ENCODE peak calls at places on chromosomes 12 and 14, in ten cellular contexts. M, G, B, X, Q, T, I, V, Z and R are unnamed samples. For H3K9me3, the result is how much of the 10 kb centered on the place peaks cover.

GRCh38 chr12:121709478-121709890 is 3.1 kb upstream of the TMEM120B start:
- DNase-seq in Q (no peak), Z (no peak), G (peak), X (no peak), B (no peak), T (peak), V (no peak), I (no peak), M (no peak), R (no peak)

GRCh38 chr12:114479831-114480230 is 73.9 kb upstream of the TBX5 start:
- DNase-seq in T (no peak), Q (no peak), B (no peak), I (no peak), X (no peak), V (no peak), Z (no peak), M (no peak), G (peak), R (no peak)

GRCh38 chr12:24499151-24500146 is 449.5 kb downstream of the BCAT1 start:
- DNase-seq in T (no peak), I (no peak), X (no peak), B (no peak), Z (no peak), M (no peak), G (peak), V (no peak), Q (no peak), R (no peak)

GRCh38 chr14:35254736-35255135 is 37.4 kb upstream of the PSMA6 start:
- DNase-seq in V (no peak), I (no peak), G (no peak), T (no peak), Q (no peak), B (no peak), M (no peak), Z (no peak), X (no peak), R (no peak)

GRCh38 chr12:96343347-96343954 is 56.8 kb downstream of the CDK17 start:
- DNase-seq in Q (no peak), Z (no peak), G (no peak), I (no peak), M (no peak), T (no peak), X (no peak), B (no peak), V (no peak), R (no peak)

GRCh38 chr14:55265197-55265596 is 6.0 kb upstream of the FBXO34 start:
- DNase-seq in Q (no peak), Z (no peak), V (no peak), I (no peak), M (no peak), G (no peak), B (no peak), X (no peak), T (no peak), R (no peak)

GRCh38 chr12:46674818-46675217 is 151.0 kb downstream of the SLC38A4 start:
- DNase-seq in M (no peak), G (no peak), X (no peak), Q (no peak), T (peak), V (no peak), I (no peak), Z (no peak), B (no peak), R (no peak)

GRCh38 chr12:124046206-124046740 is 73.3 kb downstream of the ZNF664 start:
- DNase-seq in Z (no peak), Q (no peak), T (peak), X (no peak), M (no peak), B (no peak), V (no peak), G (no peak), I (no peak), R (no peak)

GRCh38 chr14:55339770-55340169 is 68.5 kb downstream of the FBXO34 start:
- DNase-seq in I (no peak), T (peak), Z (no peak), B (no peak), V (no peak), G (no peak), Q (no peak), X (no peak), M (no peak), R (no peak)

GRCh38 chr14:24979725-24980239 is 70.2 kb downstream of the STXBP6 start:
- DNase-seq in G (no peak), I (no peak), Z (no peak), M (no peak), X (no peak), V (no peak), T (no peak), B (no peak), Q (no peak), R (no peak)

GRCh38 chr12:81668475-81668874 is 90.7 kb downstream of the PPFIA2 start:
- DNase-seq in Z (no peak), M (no peak), V (no peak), Q (no peak), G (no peak), I (no peak), T (peak), B (no peak), X (no peak), R (no peak)

GRCh38 chr12:58342736-58343135 is 401.4 kb downstream of the ATP23 start:
- DNase-seq in V (no peak), G (no peak), I (no peak), M (no peak), Q (no peak), B (no peak), X (no peak), T (no peak), Z (no peak), R (no peak)

GRCh38 chr12:15701721-15702156 is 87.4 kb downstream of the EPS8 start:
- DNase-seq in Z (no peak), T (peak), V (no peak), M (no peak), X (no peak), Q (no peak), B (no peak), G (no peak), I (no peak), R (no peak)

GRCh38 chr12:116361404-116362223 is 84.1 kb upstream of the MED13L start:
- DNase-seq in X (no peak), G (no peak), I (no peak), V (no peak), M (no peak), B (no peak), T (no peak), Z (no peak), Q (no peak), R (no peak)

GRCh38 chr14:89466460-89466859 is 49.4 kb upstream of the FOXN3 start:
- DNase-seq in B (peak), Z (no peak), V (no peak), G (no peak), I (no peak), M (no peak), X (no peak), Q (no peak), T (no peak), R (no peak)

GRCh38 chr12:20403230-20403629 is 34.9 kb downstream of the PDE3A start:
- DNase-seq in T (no peak), B (no peak), Q (no peak), V (no peak), X (no peak), I (no peak), M (no peak), G (no peak), Z (no peak), R (no peak)

GRCh38 chr12:104751024-104751570 is 207.0 kb downstream of the SLC41A2 start:
- DNase-seq in G (no peak), M (no peak), I (no peak), V (no peak), T (no peak), Z (no peak), Q (no peak), B (no peak), X (no peak), R (no peak)

GRCh38 chr12:101925352-101925751 is 48.0 kb downstream of the DRAM1 start:
- DNase-seq in X (peak), B (no peak), T (peak), V (peak), M (peak), Z (peak), G (peak), Q (no peak), I (peak), R (no peak)

GRCh38 chr12:46385439-46385838 is 12.9 kb upstream of the SLC38A2 start:
- DNase-seq in T (peak), I (no peak), G (no peak), M (no peak), B (no peak), V (no peak), Z (no peak), Q (no peak), X (no peak), R (no peak)

GRCh38 chr14:21106506-21107359 is 5.9 kb downstream of the TMEM253 start:
- DNase-seq in Z (peak), X (peak), T (peak), V (no peak), B (peak), G (peak), M (peak), I (peak), Q (peak), R (peak)

GRCh38 chr14:95143813-95144620 is 13.3 kb downstream of the DICER1 start:
- DNase-seq in G (no peak), T (no peak), X (no peak), B (no peak), V (no peak), Q (no peak), I (no peak), M (no peak), Z (no peak), R (no peak)

GRCh38 chr12:112153181-112153899 is 28.0 kb downstream of the TRAFD1 start:
- DNase-seq in B (no peak), Z (no peak), I (peak), V (no peak), Q (no peak), M (no peak), T (no peak), G (no peak), X (no peak), R (no peak)

GRCh38 chr12:71846322-71846940 is 6.9 kb downstream of the TBC1D15 start:
- DNase-seq in I (no peak), Z (no peak), M (no peak), G (peak), X (peak), V (no peak), T (peak), Q (no peak), B (no peak), R (no peak)

GRCh38 chr12:86389949-86390348 is 133.8 kb upstream of the MGAT4C start:
- DNase-seq in X (no peak), Z (no peak), Q (no peak), I (no peak), G (no peak), V (no peak), T (peak), B (no peak), M (no peak), R (no peak)

GRCh38 chr12:56905852-56906251 is 28.4 kb downstream of the SDR9C7 start:
- DNase-seq in G (no peak), Q (no peak), X (no peak), Z (no peak), T (no peak), I (no peak), B (no peak), M (no peak), V (no peak), R (no peak)

GRCh38 chr14:59570122-59570521 is 6.5 kb downstream of the CCDC175 start:
- DNase-seq in Q (no peak), T (peak), I (no peak), Z (no peak), X (no peak), B (no peak), G (peak), V (no peak), M (no peak), R (no peak)

GRCh38 chr14:99812096-99812750 is 19.0 kb downstream of the EML1 start:
- DNase-seq in X (no peak), G (no peak), M (no peak), B (no peak), Q (no peak), V (no peak), T (no peak), Z (no peak), I (peak), R (no peak)

GRCh38 chr14:30994681-30995620 is 30.5 kb upstream of the AP4S1 start:
- DNase-seq in G (no peak), Z (no peak), X (no peak), M (no peak), T (peak), Q (no peak), V (no peak), I (no peak), B (no peak), R (no peak)

GRCh38 chr12:4089147-4089606 is 184.4 kb upstream of the CCND2 start:
- DNase-seq in B (no peak), M (no peak), G (peak), Z (no peak), V (no peak), X (no peak), Q (no peak), T (no peak), I (no peak), R (no peak)

GRCh38 chr14:77314043-77314442 is 6.6 kb downstream of the POMT2 start:
- DNase-seq in T (peak), V (no peak), B (no peak), X (no peak), Q (no peak), M (no peak), Z (no peak), G (peak), I (no peak), R (no peak)

GRCh38 chr14:34099630-34100029 is 148.8 kb upstream of the EGLN3 start:
- DNase-seq in X (no peak), M (no peak), B (no peak), Q (no peak), G (no peak), I (no peak), V (no peak), T (no peak), Z (no peak), R (no peak)

GRCh38 chr14:34104750-34105397 is 154.0 kb upstream of the EGLN3 start:
- DNase-seq in X (no peak), M (no peak), B (no peak), V (no peak), T (no peak), Q (no peak), Z (no peak), G (no peak), I (no peak), R (no peak)

GRCh38 chr14:34106310-34106709 is 155.4 kb upstream of the EGLN3 start:
- DNase-seq in V (no peak), Q (no peak), X (no peak), B (no peak), M (no peak), G (no peak), Z (no peak), T (no peak), I (no peak), R (no peak)

GRCh38 chr14:34098985-34099349 is 148.1 kb upstream of the EGLN3 start:
- DNase-seq in G (no peak), B (no peak), I (no peak), T (no peak), X (no peak), Z (no peak), V (no peak), M (no peak), Q (no peak), R (no peak)

DNA sequence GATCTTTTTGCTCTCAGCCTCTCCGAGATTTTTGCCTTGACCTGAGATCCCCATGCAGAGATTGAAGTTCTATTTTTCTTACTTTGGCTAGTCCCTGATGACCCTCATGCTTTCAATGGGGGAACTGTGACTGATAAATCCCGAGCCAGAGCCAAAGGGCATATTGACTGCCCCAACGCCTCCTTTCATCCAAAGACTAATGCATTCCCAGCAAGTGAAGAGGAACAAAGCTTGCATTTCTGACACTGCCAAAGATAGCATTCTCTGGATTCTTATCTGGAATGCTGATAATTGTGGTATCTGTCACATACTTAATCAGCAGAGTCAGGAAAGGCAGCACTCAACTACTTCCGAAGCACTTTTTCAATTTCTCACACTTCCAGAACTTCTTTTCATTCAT is 152.3 kb upstream of the EGLN3 start:
- DNase-seq in G (no peak), Q (no peak), T (no peak), Z (no peak), I (no peak), V (no peak), M (no peak), X (no peak), B (no peak), R (no peak)
- H3K27ac ChIP-seq in G (no peak), Q (no peak), T (no peak), Z (no peak), I (no peak), V (no peak), M (no peak), X (no peak), B (no peak), R (no peak)

DNA sequence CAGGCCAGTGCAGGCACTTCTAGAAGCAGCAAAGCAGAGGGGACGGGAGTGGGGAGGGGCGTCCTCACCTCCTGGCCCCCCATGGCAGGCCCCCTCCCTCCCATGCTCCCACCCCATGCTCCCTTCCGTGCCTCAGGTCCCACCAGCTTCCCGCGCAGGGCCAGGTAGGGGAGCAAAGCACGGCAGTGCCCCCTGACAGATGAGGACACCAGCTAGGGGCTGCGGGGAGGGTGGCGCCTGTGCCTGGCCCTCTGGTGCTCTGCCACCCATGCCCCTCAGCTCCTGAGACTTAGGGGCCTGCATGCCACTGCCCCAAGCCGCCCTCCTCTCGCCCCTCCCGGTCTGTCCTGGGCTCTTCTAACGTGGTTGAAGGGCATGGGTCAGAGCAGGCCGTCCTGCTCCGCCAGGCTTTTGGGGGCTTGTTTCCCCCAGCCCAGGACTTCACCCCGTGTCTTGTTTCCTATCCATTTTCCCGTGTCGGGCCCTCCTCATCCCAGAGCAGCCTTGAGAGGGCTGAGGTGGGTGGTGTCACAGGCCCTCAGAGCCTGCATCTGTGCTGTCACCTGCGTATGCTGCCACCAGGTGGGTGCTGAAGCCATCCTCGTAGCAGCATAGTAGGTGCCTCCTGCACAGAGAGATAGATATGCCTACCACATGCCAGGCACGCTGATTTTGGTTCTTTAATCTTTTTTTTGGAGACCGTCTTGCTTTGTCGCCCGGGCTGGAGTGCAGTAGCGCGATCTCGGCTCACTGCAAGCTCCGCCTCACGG is 10.2 kb downstream of the TRMT61A start:
- DNase-seq in G (no peak), Q (no peak), X (no peak), V (no peak), B (no peak), Z (no peak), I (no peak), T (peak), M (no peak), R (no peak)
- TF ChIP-seq CTCF in G (no peak), Q (no peak), X (no peak), V (no peak), B (no peak), Z (no peak), I (no peak), T (no peak), M (no peak), R (no peak)

GRCh38 chr12:133156125-133156690 is 25.1 kb upstream of the ZNF268 start:
- DNase-seq in Z (no peak), B (no peak), I (no peak), G (no peak), Q (no peak), X (no peak), M (no peak), T (no peak), V (no peak), R (no peak)
- H3K9me3 ChIP-seq in Z (under half), B (half or more), I (half or more), G (half or more), Q (under half), X (under half), M (half or more), T (half or more), V (half or more), R (half or more)

GRCh38 chr14:92951912-92952471 is 29.0 kb downstream of the CHGA start:
- DNase-seq in M (peak), G (peak), Q (peak), X (peak), B (peak), I (peak), Z (peak), V (no peak), T (peak), R (peak)

GRCh38 chr14:92953526-92953925 is 30.6 kb downstream of the CHGA start:
- DNase-seq in Z (no peak), X (no peak), V (no peak), G (no peak), M (no peak), Q (no peak), T (no peak), B (no peak), I (no peak), R (no peak)

GRCh38 chr14:92951261-92951660 is 28.3 kb downstream of the CHGA start:
- DNase-seq in B (no peak), T (no peak), G (no peak), Q (no peak), V (no peak), I (no peak), Z (no peak), X (no peak), M (no peak), R (no peak)

GRCh38 chr14:92950773-92951172 is 27.8 kb downstream of the CHGA start:
- DNase-seq in X (no peak), Q (no peak), V (no peak), T (no peak), G (no peak), B (no peak), Z (no peak), I (no peak), M (no peak), R (no peak)

GRCh38 chr14:92952497-92953298 is 29.7 kb downstream of the CHGA start:
- DNase-seq in X (no peak), G (no peak), B (no peak), I (peak), M (no peak), V (no peak), T (no peak), Z (no peak), Q (no peak), R (no peak)
- H3K27ac ChIP-seq in X (no peak), G (no peak), B (no peak), I (peak), M (no peak), V (no peak), T (no peak), Z (no peak), Q (no peak), R (no peak)

GRCh38 chr14:102184678-102185040 is 45.0 kb downstream of the WDR20 start:
- DNase-seq in G (no peak), V (no peak), Q (no peak), I (no peak), Z (no peak), T (no peak), B (no peak), X (no peak), M (no peak), R (no peak)
- TF ChIP-seq CTCF in G (no peak), V (no peak), Q (no peak), I (no peak), Z (no peak), T (no peak), B (no peak), X (no peak), M (no peak), R (no peak)

GRCh38 chr14:72759670-72760069 is 134.2 kb downstream of the DPF3 start:
- DNase-seq in X (no peak), Q (no peak), M (no peak), V (no peak), T (no peak), G (no peak), I (no peak), B (no peak), Z (no peak), R (no peak)
- H3K9me3 ChIP-seq in X (under half), Q (under half), M (under half), V (under half), T (under half), G (under half), I (under half), B (under half), Z (under half), R (under half)

GRCh38 chr12:22729898-22730443 is 105.0 kb downstream of the ETNK1 start:
- DNase-seq in Z (no peak), I (no peak), T (no peak), M (no peak), G (no peak), X (no peak), Q (no peak), V (no peak), B (no peak), R (no peak)
- H3K27ac ChIP-seq in Z (no peak), I (peak), T (no peak), M (peak), G (peak), X (no peak), Q (no peak), V (peak), B (no peak), R (no peak)